ENCODE peak calls at places on chromosomes 4 and X, in four cellular contexts. Y is WTC11, X is HepG2, D is A549. J is an unnamed sample.

GRCh38 chrX:40272141-40272540 is 174.4 kb upstream of the BCOR start:
- DNase-seq in X (no peak), Y (no peak), D (no peak), J (no peak)

GRCh38 chr4:169791527-169792156 is 33.9 kb upstream of the HPF1 start:
- DNase-seq in D (peak; percentile 69), Y (peak; percentile 66), X (peak; percentile 54), J (peak; percentile 29)

GRCh38 chr4:6953751-6954380 is 44.2 kb downstream of the TBC1D14 start:
- DNase-seq in Y (peak; percentile 89), D (no peak), X (no peak), J (peak; percentile 93)

GRCh38 chrX:51496501-51497291 is at the start of gene NUDT11:
- DNase-seq in X (no peak), Y (peak; percentile 74), D (peak; percentile 58), J (peak; percentile 38)

GRCh38 chrX:23864719-23865349 is 42.9 kb downstream of the APOO start:
- DNase-seq in Y (no peak), X (no peak), D (no peak), J (no peak)

GRCh38 chrX:40108959-40109287 is 11.2 kb upstream of the BCOR start:
- DNase-seq in Y (peak; percentile 27), D (peak; percentile 85), X (no peak), J (peak; percentile 79)

GRCh38 chr4:38678078-38678477 is 14.1 kb downstream of the KLF3 start:
- DNase-seq in Y (no peak), X (no peak), D (no peak), J (no peak)

GRCh38 chrX:26845051-26845450 is 618.1 kb downstream of the PPP4R3C start:
- DNase-seq in Y (no peak), X (no peak), D (no peak), J (no peak)

GRCh38 chrX:42085836-42086235 is 162.5 kb upstream of the CASK start:
- DNase-seq in D (no peak), X (no peak), Y (no peak), J (no peak)

GRCh38 chr4:76488905-76489798 is 54.1 kb downstream of the SHROOM3 start:
- DNase-seq in Y (no peak), D (no peak), X (no peak), J (no peak)

GRCh38 chr4:38084984-38085383 is 124.8 kb downstream of the PTTG2 start:
- DNase-seq in Y (no peak), X (no peak), D (no peak), J (no peak)

GRCh38 chrX:85922821-85923220 is 124.5 kb downstream of the CHM start:
- DNase-seq in D (no peak), X (no peak), Y (no peak), J (no peak)

GRCh38 chr4:168710353-168710946 is 213.6 kb downstream of the PALLD start:
- DNase-seq in X (peak; percentile 18), D (peak; percentile 66), Y (no peak), J (peak; percentile 11)

GRCh38 chr4:163744861-163745260 is 250.4 kb downstream of the TMA16 start:
- DNase-seq in Y (no peak), X (no peak), D (no peak), J (no peak)

GRCh38 chr4:40212674-40213504 is 16.1 kb downstream of the RHOH start:
- DNase-seq in D (no peak), Y (no peak), X (no peak), J (no peak)

GRCh38 chr4:153113838-153114105 is 90.5 kb upstream of the TRIM2 start:
- DNase-seq in D (no peak), X (no peak), Y (no peak), J (no peak)

GRCh38 chr4:184588893-184589292 is 60.4 kb downstream of the CASP3 start:
- DNase-seq in D (no peak), X (no peak), Y (no peak), J (no peak)

GRCh38 chr4:3736290-3736689 is 29.9 kb upstream of the ADRA2C start:
- DNase-seq in D (no peak), Y (no peak), X (no peak), J (no peak)

DNA sequence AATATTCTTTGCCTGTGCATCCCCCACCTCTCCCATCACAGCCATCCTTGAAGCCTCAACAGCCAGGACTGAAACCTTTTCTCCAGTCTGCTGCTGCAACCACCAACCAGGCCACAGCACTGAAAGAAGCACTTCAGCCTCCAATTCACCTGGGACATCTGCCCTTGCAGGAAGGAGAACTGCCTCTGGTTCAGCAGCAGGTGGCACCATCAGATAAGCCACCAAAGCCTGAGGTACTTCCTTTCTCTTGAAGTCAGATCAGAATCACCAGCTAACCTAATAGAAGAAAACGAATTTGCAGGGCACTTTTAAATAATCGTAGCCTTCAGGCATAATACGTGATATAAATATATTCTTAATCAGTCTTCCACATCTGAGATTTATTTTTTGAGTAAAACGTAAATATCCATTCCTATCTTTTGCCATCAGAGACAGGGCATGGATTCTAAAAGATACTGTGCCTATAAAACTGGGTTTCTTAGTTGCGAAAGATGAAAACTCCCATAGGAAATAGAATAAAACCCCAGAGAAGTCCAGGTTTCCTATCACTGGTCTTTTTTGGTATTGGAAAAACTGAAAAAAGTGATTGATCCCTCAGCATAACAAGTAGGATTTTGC is 9.5 kb downstream of the AMBN start:
- DNase-seq in Y (peak; percentile 73), X (peak; percentile 62), D (peak; percentile 82), J (peak; percentile 24)
- TF ChIP-seq NR3C1 in Y (no peak), X (no peak), D (no peak), J (no peak)

GRCh38 chr4:74623041-74623440 is 171.3 kb downstream of the BTC start:
- DNase-seq in Y (no peak), D (peak; percentile 88), X (peak; percentile 66), J (peak; percentile 53)
- TF ChIP-seq NR3C1 in Y (no peak), D (no peak), X (no peak), J (no peak)

GRCh38 chrX:77346859-77347258 is 100.3 kb upstream of the FGF16 start:
- DNase-seq in X (no peak), Y (no peak), D (no peak), J (no peak)

GRCh38 chrX:77342028-77342427 is 105.2 kb upstream of the FGF16 start:
- DNase-seq in Y (no peak), X (no peak), D (no peak), J (no peak)

DNA sequence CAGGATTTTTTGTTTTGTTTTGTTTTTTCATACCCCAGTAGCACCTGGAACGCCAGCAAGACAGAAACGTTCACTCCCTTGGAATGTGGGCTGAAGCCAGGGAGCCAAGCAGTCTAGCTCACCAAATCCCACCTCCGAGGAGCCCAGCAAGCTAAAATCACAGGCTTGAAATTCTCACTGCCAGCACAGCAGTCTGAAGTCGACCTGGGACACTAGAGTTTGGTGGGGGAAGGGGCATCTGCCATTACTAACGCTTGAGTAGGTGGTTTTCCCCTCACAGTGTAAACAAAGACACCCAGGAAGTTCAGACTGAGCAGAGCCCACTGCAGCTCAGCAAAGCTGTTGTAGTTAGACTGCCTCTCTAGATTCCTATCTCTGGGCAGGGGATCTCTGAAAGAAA is 99.6 kb upstream of the FGF16 start:
- DNase-seq in Y (no peak), X (no peak), D (no peak), J (no peak)
- TF ChIP-seq NR3C1 in Y (no peak), X (no peak), D (no peak), J (no peak)

DNA sequence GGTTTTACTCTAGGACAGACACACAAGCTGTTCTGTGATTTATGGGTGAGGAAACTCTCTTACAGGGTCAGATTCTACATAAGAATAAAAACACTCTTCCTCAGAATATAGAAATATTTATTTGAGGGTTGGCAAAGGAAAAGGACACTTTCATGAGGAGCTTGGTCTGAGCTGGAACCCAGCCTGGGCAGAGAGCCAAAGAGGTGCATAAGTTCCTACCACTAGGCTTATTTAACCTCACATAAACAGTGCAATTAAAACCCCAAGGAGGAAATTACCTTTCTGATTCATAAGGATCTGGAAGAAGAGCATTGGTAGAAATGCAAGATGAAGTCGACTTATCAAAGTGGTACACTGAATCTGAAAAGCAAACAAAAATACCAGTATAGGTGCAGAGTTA is 32.9 kb downstream of the SETD7 start:
- DNase-seq in X (no peak), Y (no peak), D (no peak), J (no peak)
- TF ChIP-seq NR3C1 in X (no peak), Y (no peak), D (no peak), J (no peak)

GRCh38 chrX:7641141-7641540 is 201.8 kb upstream of the VCX start:
- DNase-seq in X (no peak), Y (no peak), D (no peak), J (no peak)
- TF ChIP-seq NR3C1 in X (no peak), Y (no peak), D (no peak), J (no peak)

GRCh38 chrX:68822641-68823410 is 6.0 kb upstream of the EFNB1 start:
- DNase-seq in D (peak; percentile 50), Y (no peak), X (peak; percentile 28), J (peak; percentile 46)
- TF ChIP-seq NR3C1 in D (no peak), Y (no peak), X (no peak), J (no peak)

DNA sequence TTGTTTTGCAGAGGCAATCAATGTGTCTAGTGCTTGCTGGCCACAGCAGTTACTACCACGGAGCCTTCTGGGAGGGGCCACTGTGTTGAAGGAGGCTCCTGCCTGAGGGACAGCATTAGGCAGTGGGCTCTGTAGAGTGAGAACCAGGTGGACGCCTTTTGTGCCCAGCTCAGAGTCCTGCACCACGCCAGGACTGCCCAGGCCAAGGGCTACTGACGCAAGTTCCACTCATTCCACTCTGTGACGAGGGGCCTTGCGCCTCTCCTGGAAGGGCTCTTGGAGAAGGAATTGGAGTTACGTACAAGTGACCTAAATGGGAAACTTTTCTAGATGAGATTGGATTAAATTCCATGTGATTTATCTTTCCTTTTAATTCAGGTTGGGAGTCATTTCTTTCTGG is 102.8 kb upstream of the MAGEE2 start:
- DNase-seq in D (no peak), Y (no peak), X (no peak), J (no peak)
- TF ChIP-seq NR3C1 in D (no peak), Y (no peak), X (no peak), J (no peak)

GRCh38 chr4:10118355-10119004 is 1.9 kb upstream of the WDR1 start:
- DNase-seq in X (no peak), D (no peak), Y (no peak), J (no peak)
- TF ChIP-seq NR3C1 in X (no peak), D (no peak), Y (no peak), J (no peak)

GRCh38 chrX:129520151-129520550 is 3.1 kb downstream of the SMARCA1 start:
- DNase-seq in X (peak; percentile 54), Y (no peak), D (no peak), J (no peak)

GRCh38 chrX:129525162-129525561 is 1.9 kb upstream of the SMARCA1 start:
- DNase-seq in Y (no peak), X (peak; percentile 89), D (peak; percentile 51), J (no peak)

GRCh38 chrX:129522184-129523059 is 868 bp downstream of the SMARCA1 start:
- DNase-seq in Y (peak; percentile 61), X (peak; percentile 64), D (peak; percentile 66), J (peak; percentile 62)

GRCh38 chrX:129524250-129524850 is 1.1 kb upstream of the SMARCA1 start:
- DNase-seq in Y (no peak), D (no peak), X (peak; percentile 47), J (no peak)

GRCh38 chrX:129523076-129524055 is at the start of gene SMARCA1:
- DNase-seq in Y (peak; percentile 39), D (peak; percentile 79), X (peak; percentile 65), J (peak; percentile 11)
- TF ChIP-seq NR3C1 in Y (no peak), D (no peak), X (no peak), J (no peak)

DNA sequence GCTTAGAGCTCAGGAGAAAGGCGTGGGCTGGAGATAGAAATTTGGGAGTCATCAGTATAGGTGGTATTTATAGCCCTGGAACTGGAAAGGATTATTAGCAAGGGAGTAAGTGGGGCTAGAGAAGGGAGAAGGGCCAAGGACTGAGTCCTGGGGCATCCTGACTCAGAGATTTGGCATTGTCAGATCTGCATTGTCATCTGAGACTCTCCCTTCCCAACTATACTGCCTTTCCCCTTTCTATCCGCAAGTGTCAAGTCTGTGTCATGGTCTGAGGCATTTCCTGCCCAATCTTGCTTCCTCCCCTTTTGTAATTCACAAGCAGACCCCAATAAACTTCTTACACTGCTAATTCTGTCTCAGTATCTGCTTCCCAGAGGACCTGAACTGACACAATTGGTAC is 24.4 kb upstream of the SLC25A43 start:
- DNase-seq in X (no peak), Y (no peak), D (peak; percentile 33), J (no peak)
- TF ChIP-seq NR3C1 in X (no peak), Y (no peak), D (no peak), J (no peak)

J was measured in K562.